ENCODE peak calls at places on chromosome 18, in six cellular contexts. One of them, this sample, is unnamed.

GRCh38 chr18:75304678-75305557 is 94.3 kb downstream of the TSHZ1 start:
- DNase-seq in HepG2: no peak
- DNase-seq in GM12878: no peak
- DNase-seq in H1: no peak
- DNase-seq in K562: no peak
- DNase-seq in GM12891: no peak
- DNase-seq in this sample: no peak

GRCh38 chr18:69622192-69622591 is 221.5 kb downstream of the DOK6 start:
- DNase-seq in HepG2: no peak
- DNase-seq in GM12878: no peak
- DNase-seq in H1: no peak
- DNase-seq in K562: no peak
- DNase-seq in GM12891: no peak
- DNase-seq in this sample: no peak

GRCh38 chr18:55402731-55403405 is 185.1 kb downstream of the TCF4 start:
- DNase-seq in HepG2: no peak
- DNase-seq in GM12878: no peak
- DNase-seq in H1: no peak
- DNase-seq in K562: no peak
- DNase-seq in GM12891: no peak
- DNase-seq in this sample: no peak

GRCh38 chr18:46891742-46892214 is 25.5 kb downstream of the PIAS2 start:
- DNase-seq in HepG2: no peak
- DNase-seq in GM12878: peak
- DNase-seq in H1: no peak
- DNase-seq in K562: no peak
- DNase-seq in GM12891: peak
- DNase-seq in this sample: peak

GRCh38 chr18:37403788-37404187 is 161.8 kb downstream of the CELF4 start:
- DNase-seq in HepG2: no peak
- DNase-seq in GM12878: no peak
- DNase-seq in H1: no peak
- DNase-seq in K562: no peak
- DNase-seq in GM12891: no peak
- DNase-seq in this sample: no peak

GRCh38 chr18:62389761-62390481 is 64.8 kb downstream of the TNFRSF11A start:
- DNase-seq in HepG2: no peak
- DNase-seq in GM12878: no peak
- DNase-seq in H1: no peak
- DNase-seq in K562: peak
- DNase-seq in GM12891: no peak
- DNase-seq in this sample: no peak

GRCh38 chr18:76490040-76490439 is 5.0 kb downstream of the ZNF516 start:
- DNase-seq in HepG2: no peak
- DNase-seq in GM12878: no peak
- DNase-seq in H1: no peak
- DNase-seq in K562: no peak
- DNase-seq in GM12891: no peak
- DNase-seq in this sample: no peak

GRCh38 chr18:7158201-7158600 is 40.6 kb upstream of the LAMA1 start:
- DNase-seq in HepG2: no peak
- DNase-seq in GM12878: no peak
- DNase-seq in H1: peak
- DNase-seq in K562: no peak
- DNase-seq in GM12891: no peak
- DNase-seq in this sample: no peak

GRCh38 chr18:48868468-48869466 is 82.0 kb downstream of the SMAD7 start:
- DNase-seq in HepG2: peak
- DNase-seq in GM12878: peak
- DNase-seq in H1: no peak
- DNase-seq in K562: no peak
- DNase-seq in GM12891: peak
- DNase-seq in this sample: peak

GRCh38 chr18:39561136-39561535 is 1995.5 kb upstream of the CELF4 start:
- DNase-seq in HepG2: no peak
- DNase-seq in GM12878: no peak
- DNase-seq in H1: no peak
- DNase-seq in K562: no peak
- DNase-seq in GM12891: no peak
- DNase-seq in this sample: no peak

GRCh38 chr18:183769-184168 is 25.4 kb downstream of the USP14 start:
- DNase-seq in HepG2: no peak
- DNase-seq in GM12878: no peak
- DNase-seq in H1: no peak
- DNase-seq in K562: peak
- DNase-seq in GM12891: no peak
- DNase-seq in this sample: no peak

GRCh38 chr18:5628512-5629255 is 84.9 kb upstream of the EPB41L3 start:
- DNase-seq in HepG2: no peak
- DNase-seq in GM12878: no peak
- DNase-seq in H1: peak
- DNase-seq in K562: no peak
- DNase-seq in GM12891: peak
- DNase-seq in this sample: peak

GRCh38 chr18:9634856-9635255 is 20.5 kb upstream of the PPP4R1 start:
- DNase-seq in HepG2: no peak
- DNase-seq in GM12878: no peak
- DNase-seq in H1: no peak
- DNase-seq in K562: no peak
- DNase-seq in GM12891: no peak
- DNase-seq in this sample: no peak

GRCh38 chr18:5420909-5421308 is 122.9 kb downstream of the EPB41L3 start:
- DNase-seq in HepG2: no peak
- DNase-seq in GM12878: no peak
- DNase-seq in H1: no peak
- DNase-seq in K562: no peak
- DNase-seq in GM12891: no peak
- DNase-seq in this sample: no peak

GRCh38 chr18:50161806-50162205 is 33.1 kb downstream of the MYO5B start:
- DNase-seq in HepG2: no peak
- DNase-seq in GM12878: no peak
- DNase-seq in H1: no peak
- DNase-seq in K562: no peak
- DNase-seq in GM12891: no peak
- DNase-seq in this sample: no peak

GRCh38 chr18:79921984-79922965 is 29.2 kb downstream of the SLC66A2 start:
- DNase-seq in HepG2: no peak
- DNase-seq in GM12878: no peak
- DNase-seq in H1: no peak
- DNase-seq in K562: no peak
- DNase-seq in GM12891: no peak
- DNase-seq in this sample: no peak

DNA sequence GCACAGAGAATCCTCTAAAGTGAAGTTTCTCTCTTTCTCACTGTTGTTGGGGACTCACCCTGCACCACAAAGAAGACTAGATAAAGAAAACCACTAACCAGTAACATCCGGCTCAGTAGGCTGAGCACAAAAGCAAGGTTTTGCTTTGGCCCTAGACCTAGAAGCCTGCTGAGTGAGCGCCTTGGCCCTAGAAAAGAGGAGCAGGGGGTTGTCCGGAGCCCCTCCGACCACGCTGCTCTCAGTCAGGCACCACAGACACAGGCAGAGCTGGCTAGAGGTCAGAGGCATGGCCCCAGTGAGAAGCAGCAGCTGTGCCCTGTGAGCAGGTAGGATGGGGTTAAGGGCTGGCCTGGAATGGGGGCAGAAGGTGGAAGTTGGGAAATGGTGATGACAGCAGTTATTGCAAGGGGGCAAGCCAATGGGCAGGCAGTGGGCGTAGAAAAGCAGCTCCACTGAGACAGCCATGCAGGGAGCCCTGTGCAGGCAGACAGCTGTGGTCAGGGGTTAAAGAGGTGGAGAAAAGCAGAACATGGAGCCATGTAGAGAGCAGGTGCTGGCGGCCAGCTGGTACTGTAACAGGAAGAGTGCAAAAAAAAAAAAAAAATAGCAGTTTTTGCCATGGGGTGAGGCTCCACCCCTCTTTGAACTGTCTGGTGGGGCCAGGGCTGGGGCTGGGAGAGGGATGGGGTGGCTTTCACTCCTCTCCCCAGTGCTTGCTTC is 36.9 kb upstream of the SLC14A1 start:
- DNase-seq in HepG2: no peak
- DNase-seq in GM12878: no peak
- DNase-seq in H1: peak
- DNase-seq in K562: peak
- DNase-seq in GM12891: no peak
- DNase-seq in this sample: peak
- TF ChIP-seq POLR2A in HepG2: no peak
- TF ChIP-seq POLR2A in GM12878: no peak
- TF ChIP-seq POLR2A in H1: no peak
- TF ChIP-seq POLR2A in K562: no peak
- TF ChIP-seq POLR2A in GM12891: no peak
- TF ChIP-seq POLR2A in this sample: peak

GRCh38 chr18:44813586-44813985 is 132.9 kb downstream of the SETBP1 start:
- DNase-seq in HepG2: no peak
- DNase-seq in GM12878: no peak
- DNase-seq in H1: no peak
- DNase-seq in K562: no peak
- DNase-seq in GM12891: no peak
- DNase-seq in this sample: no peak

GRCh38 chr18:44815108-44815507 is 134.4 kb downstream of the SETBP1 start:
- DNase-seq in HepG2: no peak
- DNase-seq in GM12878: no peak
- DNase-seq in H1: no peak
- DNase-seq in K562: no peak
- DNase-seq in GM12891: no peak
- DNase-seq in this sample: no peak

GRCh38 chr18:44818148-44818547 is 137.5 kb downstream of the SETBP1 start:
- DNase-seq in HepG2: no peak
- DNase-seq in GM12878: no peak
- DNase-seq in H1: no peak
- DNase-seq in K562: no peak
- DNase-seq in GM12891: no peak
- DNase-seq in this sample: no peak

GRCh38 chr18:44816449-44816848 is 135.8 kb downstream of the SETBP1 start:
- DNase-seq in HepG2: no peak
- DNase-seq in GM12878: no peak
- DNase-seq in H1: no peak
- DNase-seq in K562: no peak
- DNase-seq in GM12891: no peak
- DNase-seq in this sample: no peak

DNA sequence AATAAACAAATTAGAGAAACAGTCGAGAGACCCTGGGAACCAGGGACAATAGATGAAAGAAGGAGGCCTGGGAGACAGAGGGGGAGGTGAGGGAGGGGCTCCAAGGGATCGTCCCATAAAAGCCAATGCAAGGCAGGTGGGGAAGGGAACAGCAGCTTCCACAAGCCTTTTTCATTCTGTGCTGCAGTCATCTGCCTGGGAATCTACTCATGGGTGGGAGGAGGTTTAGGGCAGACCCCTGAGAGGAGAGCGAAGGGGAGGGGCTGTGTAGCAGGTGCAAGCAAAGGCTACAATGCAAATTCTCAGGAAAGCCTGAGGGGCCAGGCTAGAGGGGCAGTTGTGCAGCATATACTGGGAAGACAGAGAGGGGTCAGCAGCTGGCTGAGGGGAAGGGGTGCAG is 135.3 kb downstream of the SETBP1 start:
- DNase-seq in HepG2: no peak
- DNase-seq in GM12878: no peak
- DNase-seq in H1: peak
- DNase-seq in K562: no peak
- DNase-seq in GM12891: no peak
- DNase-seq in this sample: no peak
- TF ChIP-seq TAF1 in HepG2: no peak
- TF ChIP-seq TAF1 in GM12878: no peak
- TF ChIP-seq TAF1 in H1: no peak
- TF ChIP-seq TAF1 in K562: no peak
- TF ChIP-seq TAF1 in GM12891: no peak
- TF ChIP-seq TAF1 in this sample: no peak

GRCh38 chr18:21291106-21291505 is 49.1 kb downstream of the GREB1L start:
- DNase-seq in HepG2: no peak
- DNase-seq in GM12878: no peak
- DNase-seq in H1: no peak
- DNase-seq in K562: no peak
- DNase-seq in GM12891: no peak
- DNase-seq in this sample: no peak

GRCh38 chr18:21284540-21284939 is 42.5 kb downstream of the GREB1L start:
- DNase-seq in HepG2: no peak
- DNase-seq in GM12878: no peak
- DNase-seq in H1: no peak
- DNase-seq in K562: no peak
- DNase-seq in GM12891: no peak
- DNase-seq in this sample: no peak

GRCh38 chr18:21295101-21295500 is 53.1 kb downstream of the GREB1L start:
- DNase-seq in HepG2: no peak
- DNase-seq in GM12878: no peak
- DNase-seq in H1: no peak
- DNase-seq in K562: no peak
- DNase-seq in GM12891: no peak
- DNase-seq in this sample: no peak

GRCh38 chr18:21293479-21293878 is 51.4 kb downstream of the GREB1L start:
- DNase-seq in HepG2: no peak
- DNase-seq in GM12878: no peak
- DNase-seq in H1: no peak
- DNase-seq in K562: no peak
- DNase-seq in GM12891: no peak
- DNase-seq in this sample: no peak

DNA sequence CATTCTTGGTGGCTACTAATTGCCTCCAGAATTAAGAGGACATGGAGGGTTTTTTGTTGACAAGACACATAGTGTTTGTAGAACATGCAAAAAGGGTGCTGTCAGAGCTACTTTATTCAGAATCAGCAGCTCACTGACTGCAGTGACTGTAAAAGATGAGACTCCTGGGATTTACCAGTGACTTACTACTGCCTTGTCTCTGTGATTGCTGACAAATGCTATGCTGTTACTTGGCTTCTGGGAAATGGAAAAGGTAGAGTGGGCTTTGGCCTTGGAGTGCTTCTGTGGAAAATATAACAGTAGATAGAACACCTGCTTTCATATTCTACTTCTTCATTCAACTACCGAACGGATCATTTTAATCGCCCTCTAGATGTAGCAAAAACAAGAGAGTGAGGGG is 47.8 kb downstream of the GREB1L start:
- DNase-seq in HepG2: no peak
- DNase-seq in GM12878: no peak
- DNase-seq in H1: no peak
- DNase-seq in K562: no peak
- DNase-seq in GM12891: no peak
- DNase-seq in this sample: no peak
- TF ChIP-seq POLR2A in HepG2: no peak
- TF ChIP-seq POLR2A in GM12878: no peak
- TF ChIP-seq POLR2A in H1: no peak
- TF ChIP-seq POLR2A in K562: no peak
- TF ChIP-seq POLR2A in GM12891: no peak
- TF ChIP-seq POLR2A in this sample: no peak

GRCh38 chr18:27996792-27997191 is 180.1 kb downstream of the CDH2 start:
- DNase-seq in HepG2: no peak
- DNase-seq in GM12878: no peak
- DNase-seq in H1: no peak
- DNase-seq in K562: no peak
- DNase-seq in GM12891: no peak
- DNase-seq in this sample: no peak

GRCh38 chr18:27995770-27996502 is 181.0 kb downstream of the CDH2 start:
- DNase-seq in HepG2: no peak
- DNase-seq in GM12878: no peak
- DNase-seq in H1: no peak
- DNase-seq in K562: no peak
- DNase-seq in GM12891: no peak
- DNase-seq in this sample: no peak

GRCh38 chr18:27991391-27991790 is 185.5 kb downstream of the CDH2 start:
- DNase-seq in HepG2: peak
- DNase-seq in GM12878: no peak
- DNase-seq in H1: no peak
- DNase-seq in K562: no peak
- DNase-seq in GM12891: no peak
- DNase-seq in this sample: no peak

GRCh38 chr18:27994571-27994970 is 182.4 kb downstream of the CDH2 start:
- DNase-seq in HepG2: no peak
- DNase-seq in GM12878: no peak
- DNase-seq in H1: no peak
- DNase-seq in K562: no peak
- DNase-seq in GM12891: no peak
- DNase-seq in this sample: no peak
- TF ChIP-seq TAF1 in HepG2: no peak
- TF ChIP-seq TAF1 in GM12878: no peak
- TF ChIP-seq TAF1 in H1: no peak
- TF ChIP-seq TAF1 in K562: no peak
- TF ChIP-seq TAF1 in GM12891: no peak
- TF ChIP-seq TAF1 in this sample: no peak